ENCODE peak calls at places on chromosome 20, in four cellular contexts. One of them, this sample, is unnamed.

GRCh38 chr20:63260943-63261807 is 6.9 kb upstream of the NKAIN4 start:
- DNase-seq in CD8-positive, alpha-beta memory T cell: no peak
- DNase-seq in MM.1S: no peak
- DNase-seq in neuronal stem cell: no peak
- DNase-seq in this sample: no peak

GRCh38 chr20:15045246-15045645 is 707.8 kb upstream of the FLRT3 start:
- DNase-seq in CD8-positive, alpha-beta memory T cell: no peak
- DNase-seq in MM.1S: no peak
- DNase-seq in neuronal stem cell: no peak
- DNase-seq in this sample: peak; percentile 30

GRCh38 chr20:47814632-47815415 is 29.5 kb upstream of the SULF2 start:
- DNase-seq in MM.1S: no peak
- DNase-seq in neuronal stem cell: no peak
- DNase-seq in CD8-positive, alpha-beta memory T cell: no peak
- DNase-seq in this sample: no peak

GRCh38 chr20:63316502-63316921 is 23.5 kb downstream of the COL20A1 start:
- DNase-seq in neuronal stem cell: no peak
- DNase-seq in CD8-positive, alpha-beta memory T cell: peak; percentile 0
- DNase-seq in MM.1S: no peak
- DNase-seq in this sample: no peak

GRCh38 chr20:11919571-11919970 is 1.9 kb downstream of the BTBD3 start:
- DNase-seq in CD8-positive, alpha-beta memory T cell: no peak
- DNase-seq in neuronal stem cell: no peak
- DNase-seq in MM.1S: peak; percentile 19
- DNase-seq in this sample: no peak

GRCh38 chr20:34268851-34269668 is 27.8 kb downstream of the ASIP start:
- DNase-seq in MM.1S: peak; percentile 47
- DNase-seq in neuronal stem cell: no peak
- DNase-seq in CD8-positive, alpha-beta memory T cell: peak; percentile 5
- DNase-seq in this sample: no peak

GRCh38 chr20:4524307-4524706 is 197.4 kb upstream of the PRND start:
- DNase-seq in CD8-positive, alpha-beta memory T cell: no peak
- DNase-seq in MM.1S: no peak
- DNase-seq in neuronal stem cell: no peak
- DNase-seq in this sample: no peak

GRCh38 chr20:17621229-17621968 is 51.5 kb downstream of the DSTN start:
- DNase-seq in MM.1S: no peak
- DNase-seq in neuronal stem cell: no peak
- DNase-seq in CD8-positive, alpha-beta memory T cell: no peak
- DNase-seq in this sample: no peak

GRCh38 chr20:53500651-53501050 is 93.0 kb downstream of the ZNF217 start:
- DNase-seq in MM.1S: no peak
- DNase-seq in neuronal stem cell: no peak
- DNase-seq in CD8-positive, alpha-beta memory T cell: no peak
- DNase-seq in this sample: no peak

GRCh38 chr20:47866480-47866879 is 81.2 kb upstream of the SULF2 start:
- DNase-seq in neuronal stem cell: no peak
- DNase-seq in CD8-positive, alpha-beta memory T cell: no peak
- DNase-seq in MM.1S: no peak
- DNase-seq in this sample: no peak

GRCh38 chr20:7984192-7984591 is 35.4 kb downstream of the TMX4 start:
- DNase-seq in neuronal stem cell: peak; percentile 9
- DNase-seq in CD8-positive, alpha-beta memory T cell: no peak
- DNase-seq in MM.1S: no peak
- DNase-seq in this sample: no peak

GRCh38 chr20:46545077-46545826 is 5.2 kb downstream of the OCSTAMP start:
- DNase-seq in neuronal stem cell: no peak
- DNase-seq in MM.1S: peak; percentile 92
- DNase-seq in CD8-positive, alpha-beta memory T cell: no peak
- DNase-seq in this sample: peak; percentile 15

GRCh38 chr20:24669701-24670100 is 200.3 kb downstream of the SYNDIG1 start:
- DNase-seq in CD8-positive, alpha-beta memory T cell: no peak
- DNase-seq in MM.1S: no peak
- DNase-seq in neuronal stem cell: no peak
- DNase-seq in this sample: no peak

GRCh38 chr20:48638546-48638945 is 189.3 kb downstream of the PREX1 start:
- DNase-seq in CD8-positive, alpha-beta memory T cell: no peak
- DNase-seq in MM.1S: no peak
- DNase-seq in neuronal stem cell: no peak
- DNase-seq in this sample: peak; percentile 30

GRCh38 chr20:62496525-62497218 is 20.9 kb upstream of the GATA5 start:
- DNase-seq in neuronal stem cell: no peak
- DNase-seq in CD8-positive, alpha-beta memory T cell: no peak
- DNase-seq in MM.1S: no peak
- DNase-seq in this sample: no peak

DNA sequence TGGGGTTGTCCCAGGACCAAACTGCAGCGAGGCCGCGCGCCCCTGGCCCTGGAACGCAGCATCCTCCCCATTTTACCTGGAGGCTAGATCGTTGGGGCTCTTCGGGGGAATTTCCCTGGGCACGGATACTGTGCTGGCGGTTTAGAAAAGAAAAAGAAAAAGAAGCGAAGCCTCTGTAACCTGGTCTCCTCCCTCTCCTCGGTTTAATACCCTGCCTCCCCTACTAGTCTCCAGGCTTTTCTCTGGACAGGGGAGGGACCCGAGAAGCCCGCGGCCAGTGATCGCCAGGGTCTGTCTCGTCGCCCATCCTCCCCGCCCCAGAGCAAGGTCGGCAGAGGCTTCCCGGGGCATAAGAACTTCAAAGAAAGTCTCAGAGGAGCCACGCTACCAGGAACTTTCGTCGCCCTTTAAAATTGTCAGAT is 6.1 kb upstream of the LAMP5 start:
- DNase-seq in neuronal stem cell: no peak
- DNase-seq in MM.1S: no peak
- DNase-seq in CD8-positive, alpha-beta memory T cell: no peak
- DNase-seq in this sample: no peak
- H3K4me3 ChIP-seq in neuronal stem cell: no peak overlapping the region
- H3K4me3 ChIP-seq in MM.1S: no peak overlapping the region
- H3K4me3 ChIP-seq in CD8-positive, alpha-beta memory T cell: no peak overlapping the region
- H3K4me3 ChIP-seq in this sample: no peak overlapping the region

DNA sequence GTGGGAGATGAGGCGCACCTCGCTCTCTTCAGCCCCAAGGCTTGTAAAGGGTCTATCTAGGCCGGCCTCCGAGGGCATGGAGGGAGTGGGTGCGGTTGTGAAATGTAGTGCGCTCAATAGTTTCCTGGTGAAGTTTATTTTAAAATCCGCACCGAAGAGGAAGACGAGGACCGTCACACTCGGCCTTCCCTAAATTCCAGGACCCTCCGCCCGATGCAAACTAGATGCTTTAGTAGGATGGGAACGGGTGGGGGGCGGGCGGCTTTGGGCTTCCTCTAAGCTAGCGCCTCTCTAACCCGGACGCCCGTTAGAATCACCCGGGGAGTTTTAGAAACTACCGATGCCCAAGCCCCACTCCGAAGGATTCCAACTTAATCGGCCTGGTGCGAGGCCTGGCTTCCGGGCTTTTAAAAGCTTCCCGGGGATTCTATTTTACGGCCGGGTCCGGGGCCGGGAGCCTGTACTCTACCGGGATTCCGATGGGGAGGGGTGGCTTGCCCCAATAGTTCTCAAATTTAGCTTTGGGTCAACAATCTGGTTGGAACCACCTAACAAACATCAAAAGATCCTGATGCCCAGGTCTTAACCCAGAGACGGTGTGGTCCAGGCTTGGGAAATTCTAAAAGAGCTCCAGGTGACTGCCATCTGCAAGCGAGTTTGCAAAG is 548 bp upstream of the BCAS4 start:
- DNase-seq in neuronal stem cell: no peak
- DNase-seq in CD8-positive, alpha-beta memory T cell: no peak
- DNase-seq in MM.1S: no peak
- DNase-seq in this sample: no peak
- H3K4me3 ChIP-seq in neuronal stem cell: peak overlapping the region; percentile 95
- H3K4me3 ChIP-seq in CD8-positive, alpha-beta memory T cell: peak overlapping the region; percentile 54
- H3K4me3 ChIP-seq in MM.1S: peak overlapping the region; percentile 42
- H3K4me3 ChIP-seq in this sample: peak overlapping the region; percentile 49

GRCh38 chr20:23152308-23152892 is 66.3 kb upstream of the CD93 start:
- DNase-seq in CD8-positive, alpha-beta memory T cell: no peak
- DNase-seq in MM.1S: no peak
- DNase-seq in neuronal stem cell: no peak
- DNase-seq in this sample: peak; percentile 90
- H3K4me3 ChIP-seq in CD8-positive, alpha-beta memory T cell: no peak overlapping the region
- H3K4me3 ChIP-seq in MM.1S: no peak overlapping the region
- H3K4me3 ChIP-seq in neuronal stem cell: no peak overlapping the region
- H3K4me3 ChIP-seq in this sample: no peak overlapping the region

GRCh38 chr20:44185574-44185973 is 1.4 kb downstream of the JPH2 start:
- DNase-seq in MM.1S: no peak
- DNase-seq in neuronal stem cell: no peak
- DNase-seq in CD8-positive, alpha-beta memory T cell: no peak
- DNase-seq in this sample: no peak

GRCh38 chr20:44187763-44188709 is 1.0 kb upstream of the JPH2 start:
- DNase-seq in MM.1S: no peak
- DNase-seq in neuronal stem cell: no peak
- DNase-seq in CD8-positive, alpha-beta memory T cell: no peak
- DNase-seq in this sample: peak; percentile 34

GRCh38 chr20:44187054-44187762 is at the start of gene JPH2:
- DNase-seq in neuronal stem cell: no peak
- DNase-seq in CD8-positive, alpha-beta memory T cell: no peak
- DNase-seq in MM.1S: no peak
- DNase-seq in this sample: peak; percentile 63

GRCh38 chr20:44186201-44186600 is 787 bp downstream of the JPH2 start:
- DNase-seq in neuronal stem cell: no peak
- DNase-seq in CD8-positive, alpha-beta memory T cell: no peak
- DNase-seq in MM.1S: no peak
- DNase-seq in this sample: no peak

DNA sequence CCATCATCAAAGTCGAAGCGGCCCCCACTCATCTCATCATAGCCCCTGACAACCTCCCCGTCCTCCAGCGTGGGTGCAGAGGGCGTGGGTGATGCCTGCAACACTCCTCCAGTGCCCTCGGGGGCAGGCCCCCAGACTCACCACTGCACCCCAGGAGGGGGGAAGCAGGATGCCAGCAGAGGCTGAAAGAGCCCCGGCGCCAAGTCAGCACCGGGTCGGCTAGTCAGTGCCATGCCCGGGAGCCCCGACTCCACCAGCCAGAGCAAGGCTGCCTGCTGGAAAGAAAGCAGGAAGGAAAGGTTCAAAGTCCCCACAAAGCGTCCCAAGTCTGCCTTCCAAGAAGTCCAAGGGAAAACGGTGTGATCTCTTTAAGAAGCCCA is 324 bp downstream of the JPH2 start:
- DNase-seq in CD8-positive, alpha-beta memory T cell: no peak
- DNase-seq in MM.1S: no peak
- DNase-seq in neuronal stem cell: no peak
- DNase-seq in this sample: no peak
- H3K4me3 ChIP-seq in CD8-positive, alpha-beta memory T cell: no peak overlapping the region
- H3K4me3 ChIP-seq in MM.1S: no peak overlapping the region
- H3K4me3 ChIP-seq in neuronal stem cell: peak overlapping the region; percentile 16
- H3K4me3 ChIP-seq in this sample: peak overlapping the region; percentile 54

DNA sequence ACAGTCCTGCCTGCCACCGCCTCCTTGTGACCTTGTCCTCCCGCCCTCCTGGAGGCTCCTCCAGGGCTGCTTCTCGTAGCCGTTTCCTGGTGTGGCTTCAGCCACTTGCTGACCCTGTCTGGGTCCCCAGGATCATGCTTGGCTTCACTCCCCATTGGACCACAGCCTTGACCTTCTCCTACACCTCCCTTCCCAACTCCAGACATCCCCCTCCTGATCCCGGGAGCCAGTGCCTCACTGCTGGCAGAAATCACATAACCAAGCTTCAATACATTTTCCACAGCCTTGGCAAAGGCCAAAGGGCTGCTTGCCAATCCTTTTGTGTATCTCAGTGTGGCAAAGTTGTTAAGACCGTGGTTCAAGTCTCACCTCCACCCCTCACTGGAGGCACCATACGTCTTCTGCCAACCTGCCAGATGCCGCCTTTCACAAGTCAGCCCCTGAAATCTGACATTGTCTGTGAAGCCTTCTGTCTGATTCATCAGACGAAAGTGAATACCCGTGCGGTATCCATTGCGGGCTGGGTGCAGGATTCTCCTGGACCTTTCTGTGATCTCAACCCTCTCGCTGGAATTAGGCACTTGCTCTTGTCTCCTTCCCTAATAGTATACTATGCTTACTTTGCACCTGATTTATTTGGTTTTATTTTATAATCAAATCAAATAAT is 60.2 kb downstream of the PHACTR3 start:
- DNase-seq in CD8-positive, alpha-beta memory T cell: no peak
- DNase-seq in MM.1S: no peak
- DNase-seq in neuronal stem cell: no peak
- DNase-seq in this sample: no peak
- H3K4me3 ChIP-seq in CD8-positive, alpha-beta memory T cell: no peak overlapping the region
- H3K4me3 ChIP-seq in MM.1S: no peak overlapping the region
- H3K4me3 ChIP-seq in neuronal stem cell: no peak overlapping the region
- H3K4me3 ChIP-seq in this sample: no peak overlapping the region

GRCh38 chr20:35491823-35492222 is 36.4 kb downstream of the CEP250 start:
- DNase-seq in MM.1S: no peak
- DNase-seq in neuronal stem cell: no peak
- DNase-seq in CD8-positive, alpha-beta memory T cell: no peak
- DNase-seq in this sample: no peak
- H3K4me3 ChIP-seq in MM.1S: no peak overlapping the region
- H3K4me3 ChIP-seq in neuronal stem cell: no peak overlapping the region
- H3K4me3 ChIP-seq in CD8-positive, alpha-beta memory T cell: peak overlapping the region; percentile 99
- H3K4me3 ChIP-seq in this sample: no peak overlapping the region

DNA sequence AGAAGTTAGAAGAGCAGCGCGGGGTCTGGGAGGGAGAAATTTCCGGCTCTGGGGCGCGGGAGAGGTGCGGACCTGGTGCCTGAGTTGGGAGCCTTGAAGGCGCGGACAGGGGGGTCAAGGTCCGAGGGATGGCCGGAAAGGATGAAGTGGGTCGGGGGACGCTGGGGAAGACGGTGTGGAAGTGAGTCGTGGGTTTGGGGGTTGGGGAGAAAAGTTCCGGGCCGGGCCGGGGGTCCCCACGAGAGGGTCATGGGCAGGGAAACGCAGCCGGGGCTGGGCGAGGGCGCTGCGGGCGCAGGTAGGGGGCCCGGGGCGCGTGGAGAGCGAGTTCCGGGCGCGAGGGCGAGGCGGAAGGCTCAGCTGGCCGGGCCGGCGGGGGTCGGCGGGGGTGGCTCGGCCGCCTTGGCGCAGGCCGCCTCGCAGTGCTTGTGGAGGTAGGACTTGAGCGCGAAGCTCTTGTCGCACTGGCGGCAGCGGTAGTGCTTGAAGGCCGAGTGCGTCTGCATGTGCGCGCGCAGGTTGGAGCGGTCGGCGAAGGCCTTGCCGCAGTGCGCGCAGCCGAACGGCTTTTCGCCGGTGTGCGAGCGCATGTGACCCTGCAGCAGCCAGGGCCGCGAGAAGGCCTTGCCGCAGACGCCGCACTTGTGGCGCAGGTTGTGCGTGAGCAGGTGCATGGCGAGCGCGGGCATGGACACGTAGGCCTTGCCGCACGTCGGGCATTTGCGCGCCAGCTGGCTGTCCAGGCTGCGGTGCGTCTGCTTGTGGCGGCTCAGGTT is 10.5 kb upstream of the SRXN1 start:
- DNase-seq in neuronal stem cell: no peak
- DNase-seq in CD8-positive, alpha-beta memory T cell: no peak
- DNase-seq in MM.1S: no peak
- DNase-seq in this sample: no peak
- H3K4me3 ChIP-seq in neuronal stem cell: no peak overlapping the region
- H3K4me3 ChIP-seq in CD8-positive, alpha-beta memory T cell: no peak overlapping the region
- H3K4me3 ChIP-seq in MM.1S: no peak overlapping the region
- H3K4me3 ChIP-seq in this sample: no peak overlapping the region

GRCh38 chr20:57398901-57399535 is 7.8 kb downstream of the RBM38 start:
- DNase-seq in CD8-positive, alpha-beta memory T cell: no peak
- DNase-seq in neuronal stem cell: no peak
- DNase-seq in MM.1S: no peak
- DNase-seq in this sample: no peak
- H3K4me3 ChIP-seq in CD8-positive, alpha-beta memory T cell: peak overlapping the region; percentile 50
- H3K4me3 ChIP-seq in neuronal stem cell: no peak overlapping the region
- H3K4me3 ChIP-seq in MM.1S: peak overlapping the region; percentile 59
- H3K4me3 ChIP-seq in this sample: no peak overlapping the region

This sample was measured in fibroblast of the aortic adventitia.